ENCODE peak calls at places on chromosomes 3 and 15, in ten cellular contexts. A, P, O, C, Z, V, T, H, J and G are unnamed samples.

GRCh38 chr3:189806171-189806951 is 175.2 kb downstream of the TP63 start:
- DNase-seq in O (no peak), P (peak), H (no peak), J (peak), Z (no peak), T (no peak), V (no peak), C (no peak), A (peak), G (no peak)

GRCh38 chr15:85742186-85742751 is 52.5 kb downstream of the KLHL25 start:
- DNase-seq in O (no peak), P (no peak), V (peak), J (peak), C (no peak), Z (no peak), A (no peak), T (no peak), H (no peak), G (no peak)

GRCh38 chr3:76930712-76931111 is 109.2 kb upstream of the ROBO2 start:
- DNase-seq in T (no peak), Z (no peak), O (no peak), H (no peak), C (no peak), A (no peak), J (no peak), V (no peak), P (no peak), G (no peak)

GRCh38 chr15:66943456-66944095 is 121.8 kb upstream of the SMAD3 start:
- DNase-seq in T (no peak), A (no peak), V (peak), J (peak), C (no peak), H (no peak), P (peak), Z (no peak), O (no peak), G (no peak)

GRCh38 chr15:45185903-45186770 is 1.6 kb downstream of the SHF start:
- DNase-seq in C (no peak), V (peak), H (no peak), P (no peak), O (no peak), J (peak), Z (no peak), T (no peak), A (no peak), G (no peak)

GRCh38 chr3:13233487-13234154 is 160.4 kb upstream of the IQSEC1 start:
- DNase-seq in C (no peak), V (no peak), Z (no peak), J (no peak), T (no peak), P (peak), H (no peak), A (no peak), O (no peak), G (no peak)

GRCh38 chr15:91055548-91056331 is 33.3 kb upstream of the VPS33B start:
- DNase-seq in P (peak), J (peak), H (peak), A (peak), O (no peak), T (peak), Z (peak), V (no peak), C (no peak), G (no peak)

GRCh38 chr3:197854596-197855343 is 63.7 kb downstream of the LRCH3 start:
- DNase-seq in P (no peak), Z (peak), T (no peak), V (no peak), O (no peak), C (no peak), A (no peak), H (no peak), J (peak), G (no peak)

GRCh38 chr15:63146684-63147083 is 10.6 kb downstream of the RPS27L start:
- DNase-seq in C (no peak), V (no peak), P (no peak), A (no peak), O (no peak), Z (no peak), H (no peak), J (no peak), T (no peak), G (no peak)

GRCh38 chr3:82130056-82130455 is 368.6 kb upstream of the GBE1 start:
- DNase-seq in Z (no peak), V (no peak), P (no peak), J (no peak), O (no peak), T (no peak), A (no peak), C (no peak), H (no peak), G (no peak)

GRCh38 chr15:70132148-70132547 is 34.4 kb upstream of the TLE3 start:
- DNase-seq in H (peak), P (no peak), A (no peak), V (no peak), O (no peak), Z (no peak), T (no peak), J (no peak), C (peak), G (no peak)

GRCh38 chr15:48333553-48333952 is 2.3 kb downstream of the DUT start:
- DNase-seq in J (no peak), A (no peak), V (no peak), C (no peak), H (no peak), P (no peak), O (no peak), T (no peak), Z (no peak), G (no peak)

GRCh38 chr3:72756900-72757299 is 91.3 kb downstream of the SHQ1 start:
- DNase-seq in O (no peak), J (no peak), V (no peak), Z (no peak), P (no peak), C (no peak), T (no peak), H (no peak), A (no peak), G (no peak)

GRCh38 chr3:30511524-30512278 is 94.7 kb upstream of the TGFBR2 start:
- DNase-seq in O (peak), V (peak), H (no peak), Z (peak), P (no peak), T (peak), J (peak), A (no peak), C (no peak), G (no peak)

GRCh38 chr3:59264366-59264765 is 214.5 kb upstream of the CFAP20DC start:
- DNase-seq in O (no peak), A (no peak), J (no peak), Z (no peak), H (no peak), P (no peak), C (no peak), T (no peak), V (no peak), G (no peak)

GRCh38 chr3:16808393-16809107 is 76.2 kb upstream of the PLCL2 start:
- DNase-seq in O (no peak), P (no peak), V (no peak), C (no peak), Z (no peak), H (no peak), T (no peak), A (no peak), J (no peak), G (no peak)

GRCh38 chr15:92902723-92903587 is 2.8 kb downstream of the CHD2 start:
- DNase-seq in T (no peak), Z (peak), V (no peak), A (no peak), O (no peak), C (no peak), P (peak), H (no peak), J (peak), G (no peak)

GRCh38 chr3:124986153-124987143 is 51.9 kb upstream of the MUC13 start:
- DNase-seq in Z (peak), P (peak), A (no peak), J (peak), H (no peak), O (peak), V (no peak), T (peak), C (no peak), G (no peak)

GRCh38 chr3:59660376-59660775 is 610.6 kb upstream of the CFAP20DC start:
- DNase-seq in O (no peak), H (peak), Z (peak), V (no peak), T (no peak), C (no peak), P (no peak), J (no peak), A (no peak), G (no peak)

GRCh38 chr15:67945951-67946700 is 106.3 kb upstream of the RNU6-1 start:
- DNase-seq in V (no peak), P (no peak), J (no peak), O (peak), T (peak), C (no peak), H (no peak), Z (peak), A (peak), G (no peak)

GRCh38 chr3:190970560-190970959 is 108.1 kb upstream of the GMNC start:
- DNase-seq in C (no peak), J (no peak), V (no peak), T (no peak), Z (no peak), A (no peak), H (no peak), O (no peak), P (no peak), G (no peak)

GRCh38 chr3:120364821-120365220 is 15.7 kb upstream of the LRRC58 start:
- DNase-seq in C (no peak), O (no peak), T (no peak), V (no peak), Z (no peak), J (peak), P (no peak), H (no peak), A (no peak), G (no peak)

GRCh38 chr3:99505646-99506269 is 132.6 kb upstream of the COL8A1 start:
- DNase-seq in V (peak), P (no peak), Z (peak), O (no peak), A (no peak), H (peak), J (peak), C (peak), T (no peak), G (no peak)

GRCh38 chr15:48340111-48340510 is 8.9 kb downstream of the DUT start:
- DNase-seq in T (no peak), Z (no peak), C (no peak), P (no peak), A (no peak), H (no peak), O (no peak), J (no peak), V (no peak), G (no peak)

GRCh38 chr3:45817788-45818523 is 21.6 kb upstream of the SLC6A20 start:
- DNase-seq in T (peak), H (peak), Z (peak), J (peak), O (peak), V (no peak), C (peak), A (no peak), P (peak), G (no peak)